ENCODE peak calls at places on chromosome 16, in four cellular contexts. One of them, this sample, is unnamed.

GRCh38 chr16:5015351-5015750 is 18.4 kb downstream of the NAGPA start:
- DNase-seq in GM23338: no peak
- DNase-seq in tibial artery: no peak
- DNase-seq in breast epithelium: no peak
- DNase-seq in this sample: no peak

GRCh38 chr16:83520596-83520995 is 287.2 kb upstream of the HSBP1 start:
- DNase-seq in tibial artery: no peak
- DNase-seq in GM23338: no peak
- DNase-seq in breast epithelium: no peak
- DNase-seq in this sample: no peak

GRCh38 chr16:48156790-48157209 is 1.0 kb upstream of the ABCC12 start:
- DNase-seq in GM23338: peak; percentile 88
- DNase-seq in breast epithelium: peak; percentile 89
- DNase-seq in tibial artery: peak; percentile 81
- DNase-seq in this sample: peak; percentile 90

GRCh38 chr16:4839942-4840341 is 7.1 kb downstream of the GLYR1 start:
- DNase-seq in tibial artery: no peak
- DNase-seq in GM23338: peak; percentile 8
- DNase-seq in breast epithelium: no peak
- DNase-seq in this sample: no peak

GRCh38 chr16:3879258-3879886 is 1.1 kb downstream of the CREBBP start:
- DNase-seq in breast epithelium: no peak
- DNase-seq in GM23338: peak; percentile 44
- DNase-seq in tibial artery: peak; percentile 71
- DNase-seq in this sample: no peak

GRCh38 chr16:66569827-66570405 is 3.7 kb downstream of the CMTM1 start:
- DNase-seq in breast epithelium: no peak
- DNase-seq in GM23338: no peak
- DNase-seq in tibial artery: no peak
- DNase-seq in this sample: no peak

GRCh38 chr16:19583665-19584300 is 28.3 kb downstream of the VPS35L start:
- DNase-seq in tibial artery: no peak
- DNase-seq in breast epithelium: no peak
- DNase-seq in GM23338: peak; percentile 72
- DNase-seq in this sample: no peak

GRCh38 chr16:25006504-25007055 is 8.6 kb downstream of the ARHGAP17 start:
- DNase-seq in tibial artery: no peak
- DNase-seq in breast epithelium: no peak
- DNase-seq in GM23338: no peak
- DNase-seq in this sample: no peak

GRCh38 chr16:14640538-14640937 is 7.8 kb downstream of the BFAR start:
- DNase-seq in breast epithelium: no peak
- DNase-seq in GM23338: no peak
- DNase-seq in tibial artery: no peak
- DNase-seq in this sample: no peak

GRCh38 chr16:89700100-89700648 is 1.3 kb downstream of the SPATA2L start:
- DNase-seq in tibial artery: peak; percentile 99
- DNase-seq in breast epithelium: peak; percentile 100
- DNase-seq in GM23338: peak; percentile 100
- DNase-seq in this sample: peak; percentile 89

GRCh38 chr16:66603537-66604375 is 748 bp upstream of the CMTM3 start:
- DNase-seq in breast epithelium: no peak
- DNase-seq in tibial artery: no peak
- DNase-seq in GM23338: peak; percentile 74
- DNase-seq in this sample: peak; percentile 33

GRCh38 chr16:15874745-15875314 is 13.6 kb downstream of the CEP20 start:
- DNase-seq in breast epithelium: no peak
- DNase-seq in tibial artery: peak; percentile 66
- DNase-seq in GM23338: peak; percentile 87
- DNase-seq in this sample: peak; percentile 4

GRCh38 chr16:46785076-46785845 is 37.1 kb upstream of the MYLK3 start:
- DNase-seq in GM23338: peak; percentile 39
- DNase-seq in breast epithelium: no peak
- DNase-seq in tibial artery: no peak
- DNase-seq in this sample: no peak
- H3K27ac ChIP-seq in GM23338: peak overlapping the region; percentile 90
- H3K27ac ChIP-seq in breast epithelium: no peak overlapping the region
- H3K27ac ChIP-seq in tibial artery: no peak overlapping the region
- H3K27ac ChIP-seq in this sample: no peak overlapping the region

GRCh38 chr16:58462089-58462488 is 37.9 kb upstream of the NDRG4 start:
- DNase-seq in GM23338: no peak
- DNase-seq in tibial artery: no peak
- DNase-seq in breast epithelium: no peak
- DNase-seq in this sample: no peak
- H3K27ac ChIP-seq in GM23338: no peak overlapping the region
- H3K27ac ChIP-seq in tibial artery: no peak overlapping the region
- H3K27ac ChIP-seq in breast epithelium: no peak overlapping the region
- H3K27ac ChIP-seq in this sample: no peak overlapping the region

GRCh38 chr16:86199871-86200700 is 301.1 kb downstream of the IRF8 start:
- DNase-seq in breast epithelium: no peak
- DNase-seq in GM23338: no peak
- DNase-seq in tibial artery: no peak
- DNase-seq in this sample: no peak
- H3K27ac ChIP-seq in breast epithelium: no peak overlapping the region
- H3K27ac ChIP-seq in GM23338: no peak overlapping the region
- H3K27ac ChIP-seq in tibial artery: no peak overlapping the region
- H3K27ac ChIP-seq in this sample: no peak overlapping the region

DNA sequence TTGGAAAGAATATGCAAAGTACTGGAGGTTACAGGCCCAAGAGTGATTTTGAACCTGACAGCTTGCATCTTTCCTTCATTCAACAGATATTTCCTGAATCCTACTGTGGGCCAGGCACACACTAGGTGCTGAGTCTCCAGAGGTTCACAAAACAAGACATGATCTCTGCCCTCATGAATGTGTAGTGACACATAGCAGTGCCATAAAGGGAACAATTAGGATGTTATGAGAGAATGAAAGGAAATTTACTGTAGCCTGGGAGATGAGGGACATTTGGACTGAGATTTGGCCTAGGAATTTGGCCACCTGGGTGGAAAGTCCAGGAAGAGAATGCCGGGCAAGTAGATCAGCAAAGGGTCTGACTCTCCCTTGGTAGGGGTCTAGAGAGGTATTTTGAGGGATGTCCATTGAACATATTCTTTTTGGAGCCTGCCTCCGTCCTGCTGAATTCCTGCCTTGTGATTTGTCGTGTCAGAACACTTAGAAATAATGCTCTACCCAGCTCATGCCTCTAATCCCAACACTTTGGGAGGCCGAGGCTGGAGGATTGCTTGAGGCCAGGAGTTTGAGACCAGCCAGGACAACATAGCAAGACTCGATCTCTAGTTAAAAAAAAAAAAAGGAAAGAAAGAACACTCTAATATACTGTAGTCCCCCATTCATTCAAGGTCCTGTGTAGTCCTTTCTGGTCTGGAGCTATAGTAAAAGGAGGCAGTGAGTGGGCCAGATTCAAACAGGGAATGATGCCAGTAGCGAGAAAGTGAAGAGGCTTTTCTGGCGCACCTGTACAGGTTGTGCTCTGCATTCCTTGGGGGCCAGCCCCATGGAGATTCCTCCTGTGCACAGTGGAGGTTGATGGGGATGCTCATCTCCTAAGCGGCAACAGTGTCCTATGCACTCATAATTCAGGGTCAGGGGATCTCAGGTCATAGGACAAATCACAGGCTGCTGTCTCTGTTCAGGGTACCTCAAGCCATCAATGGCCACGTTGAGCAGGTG is 90.6 kb upstream of the CLEC18A start:
- DNase-seq in breast epithelium: no peak
- DNase-seq in tibial artery: no peak
- DNase-seq in GM23338: no peak
- DNase-seq in this sample: no peak
- H3K27ac ChIP-seq in breast epithelium: peak overlapping the region; percentile 78
- H3K27ac ChIP-seq in tibial artery: peak overlapping the region; percentile 81
- H3K27ac ChIP-seq in GM23338: peak overlapping the region; percentile 69
- H3K27ac ChIP-seq in this sample: peak overlapping the region; percentile 52

This sample was measured in substantia nigra.